ENCODE peak calls at places on chromosomes 6 and 20, in five cellular contexts. One of them, this sample, is unnamed.

GRCh38 chr6:7219310-7219709 is 93.7 kb downstream of the SSR1 start:
- DNase-seq in cardiac septum: no peak
- DNase-seq in AML-193: no peak
- DNase-seq in T-cell: no peak
- DNase-seq in IMR-90: peak; percentile 52
- DNase-seq in this sample: no peak

GRCh38 chr6:97850458-97851218 is 567.6 kb upstream of the MMS22L start:
- DNase-seq in T-cell: no peak
- DNase-seq in AML-193: no peak
- DNase-seq in cardiac septum: no peak
- DNase-seq in IMR-90: no peak
- DNase-seq in this sample: no peak

GRCh38 chr6:169536446-169537170 is 165.2 kb downstream of the WDR27 start:
- DNase-seq in T-cell: no peak
- DNase-seq in AML-193: no peak
- DNase-seq in IMR-90: peak; percentile 93
- DNase-seq in cardiac septum: no peak
- DNase-seq in this sample: no peak

GRCh38 chr6:161443868-161444267 is 170.0 kb upstream of the AGPAT4 start:
- DNase-seq in IMR-90: no peak
- DNase-seq in T-cell: no peak
- DNase-seq in AML-193: no peak
- DNase-seq in cardiac septum: no peak
- DNase-seq in this sample: no peak

GRCh38 chr6:169189686-169190085 is 64.0 kb downstream of the THBS2 start:
- DNase-seq in cardiac septum: no peak
- DNase-seq in T-cell: no peak
- DNase-seq in AML-193: no peak
- DNase-seq in IMR-90: peak; percentile 26
- DNase-seq in this sample: no peak

GRCh38 chr20:58103961-58104360 is 124.5 kb downstream of the ANKRD60 start:
- DNase-seq in cardiac septum: no peak
- DNase-seq in IMR-90: no peak
- DNase-seq in AML-193: no peak
- DNase-seq in T-cell: no peak
- DNase-seq in this sample: no peak

GRCh38 chr6:38671885-38672467 is 31.0 kb downstream of the GLO1 start:
- DNase-seq in cardiac septum: no peak
- DNase-seq in AML-193: peak; percentile 80
- DNase-seq in IMR-90: peak; percentile 76
- DNase-seq in T-cell: peak; percentile 2
- DNase-seq in this sample: peak; percentile 60

GRCh38 chr6:41162687-41163418 is at the start of gene TREM2:
- DNase-seq in AML-193: no peak
- DNase-seq in T-cell: no peak
- DNase-seq in IMR-90: no peak
- DNase-seq in cardiac septum: no peak
- DNase-seq in this sample: no peak

GRCh38 chr6:6221829-6222535 is 98.5 kb downstream of the F13A1 start:
- DNase-seq in cardiac septum: no peak
- DNase-seq in AML-193: peak; percentile 11
- DNase-seq in IMR-90: no peak
- DNase-seq in T-cell: no peak
- DNase-seq in this sample: peak; percentile 48

GRCh38 chr6:63904844-63905243 is 269.2 kb downstream of the PHF3 start:
- DNase-seq in cardiac septum: no peak
- DNase-seq in AML-193: no peak
- DNase-seq in IMR-90: peak; percentile 85
- DNase-seq in T-cell: no peak
- DNase-seq in this sample: peak; percentile 74

GRCh38 chr20:51801220-51801991 is 915 bp downstream of the SALL4 start:
- DNase-seq in cardiac septum: no peak
- DNase-seq in IMR-90: no peak
- DNase-seq in T-cell: no peak
- DNase-seq in AML-193: no peak
- DNase-seq in this sample: no peak

GRCh38 chr20:15653396-15654207 is 919.6 kb downstream of the KIF16B start:
- DNase-seq in IMR-90: peak; percentile 48
- DNase-seq in AML-193: no peak
- DNase-seq in T-cell: no peak
- DNase-seq in cardiac septum: no peak
- DNase-seq in this sample: no peak

This sample was measured in KBM-7.